ENCODE peak calls at places on chromosomes 1 and 21, in seven cellular contexts. U is stomach, P is IMR-90, H is spleen, L is vagina, I is endothelial cell of umbilical vein, E is uterus. O is an unnamed sample.

GRCh38 chr1:159205225-159205624 is 550 bp downstream of the ACKR1 start:
- DNase-seq in U (no peak), P (no peak), H (no peak), L (no peak), I (no peak), E (no peak), O (no peak)

GRCh38 chr21:44083631-44084291 is 23.4 kb upstream of the PWP2 start:
- DNase-seq in U (peak), P (no peak), H (peak), L (no peak), I (peak), E (no peak), O (no peak)

GRCh38 chr1:96583903-96584302 is 137.7 kb upstream of the PTBP2 start:
- DNase-seq in U (no peak), P (no peak), H (no peak), L (no peak), I (no peak), E (no peak), O (no peak)

GRCh38 chr1:39116868-39117728 is 87.4 kb upstream of the MACF1 start:
- DNase-seq in U (no peak), P (no peak), H (no peak), L (no peak), I (peak), E (no peak), O (no peak)

GRCh38 chr1:219459321-219460105 is 153.4 kb downstream of the ZC3H11B start:
- DNase-seq in U (no peak), P (no peak), H (no peak), L (no peak), I (no peak), E (no peak), O (no peak)

GRCh38 chr1:53084589-53084971 is 22.6 kb downstream of the PODN start:
- DNase-seq in U (no peak), P (no peak), H (no peak), L (no peak), I (no peak), E (no peak), O (no peak)

GRCh38 chr21:14600569-14601308 is 54.6 kb upstream of the SAMSN1 start:
- DNase-seq in U (no peak), P (no peak), H (no peak), L (no peak), I (peak), E (no peak), O (no peak)

GRCh38 chr1:236502972-236503639 is 20.7 kb upstream of the LGALS8 start:
- DNase-seq in U (peak), P (peak), H (peak), L (no peak), I (peak), E (no peak), O (peak)

GRCh38 chr1:4657244-4657789 is 2.9 kb downstream of the AJAP1 start:
- DNase-seq in U (no peak), P (no peak), H (no peak), L (no peak), I (no peak), E (no peak), O (no peak)

GRCh38 chr1:40736085-40736531 is 44.6 kb downstream of the NFYC start:
- DNase-seq in U (no peak), P (peak), H (no peak), L (no peak), I (peak), E (no peak), O (no peak)

GRCh38 chr1:202216691-202217090 is 23.1 kb downstream of the LGR6 start:
- DNase-seq in U (no peak), P (no peak), H (no peak), L (no peak), I (no peak), E (no peak), O (no peak)

GRCh38 chr21:45825209-45825602 is 156.4 kb upstream of the COL6A1 start:
- DNase-seq in U (no peak), P (no peak), H (peak), L (no peak), I (no peak), E (peak), O (no peak)

GRCh38 chr1:87894041-87894440 is 565.4 kb downstream of the LMO4 start:
- DNase-seq in U (no peak), P (no peak), H (no peak), L (no peak), I (no peak), E (no peak), O (no peak)

GRCh38 chr1:27350673-27351540 is 9.1 kb downstream of the SYTL1 start:
- DNase-seq in U (no peak), P (no peak), H (peak), L (no peak), I (no peak), E (no peak), O (no peak)

GRCh38 chr1:228375578-228376261 is 30.9 kb downstream of the TRIM11 start:
- DNase-seq in U (no peak), P (no peak), H (peak), L (no peak), I (no peak), E (no peak), O (no peak)

GRCh38 chr1:55275976-55276375 is 60.8 kb upstream of the USP24 start:
- DNase-seq in U (no peak), P (peak), H (no peak), L (no peak), I (peak), E (no peak), O (no peak)

GRCh38 chr1:185144233-185144632 is 12.5 kb downstream of the TRMT1L start:
- DNase-seq in U (no peak), P (peak), H (no peak), L (no peak), I (peak), E (no peak), O (no peak)

GRCh38 chr1:33468011-33468410 is 4.4 kb upstream of the ZSCAN20 start:
- DNase-seq in U (no peak), P (no peak), H (no peak), L (no peak), I (no peak), E (no peak), O (no peak)

GRCh38 chr21:15444118-15444960 is 285.4 kb upstream of the USP25 start:
- DNase-seq in U (no peak), P (no peak), H (no peak), L (no peak), I (no peak), E (no peak), O (no peak)

GRCh38 chr1:156042828-156043227 is 10.8 kb downstream of the UBQLN4 start:
- DNase-seq in U (no peak), P (no peak), H (no peak), L (no peak), I (no peak), E (no peak), O (no peak)

GRCh38 chr21:31559368-31560119 is 99.9 kb upstream of the SOD1 start:
- DNase-seq in U (peak), P (peak), H (peak), L (no peak), I (peak), E (peak), O (peak)

GRCh38 chr1:178538192-178538916 is 25.4 kb downstream of the TEX35 start:
- DNase-seq in U (no peak), P (peak), H (no peak), L (peak), I (no peak), E (no peak), O (no peak)

GRCh38 chr1:170903961-170904360 is 31.4 kb upstream of the MROH9 start:
- DNase-seq in U (no peak), P (no peak), H (no peak), L (no peak), I (no peak), E (no peak), O (no peak)

GRCh38 chr1:173954179-173954578 is 37.1 kb upstream of the SERPINC1 start:
- DNase-seq in U (no peak), P (peak), H (no peak), L (no peak), I (no peak), E (no peak), O (no peak)

GRCh38 chr21:31514598-31514997 is 144.9 kb upstream of the SOD1 start:
- DNase-seq in U (no peak), P (no peak), H (no peak), L (no peak), I (no peak), E (no peak), O (no peak)

GRCh38 chr1:165444897-165445370 is at the start of gene RXRG:
- DNase-seq in U (peak), P (peak), H (no peak), L (no peak), I (peak), E (no peak), O (peak)

GRCh38 chr1:204283711-204284651 is 70.2 kb upstream of the GOLT1A start:
- DNase-seq in U (peak), P (no peak), H (no peak), L (no peak), I (no peak), E (no peak), O (no peak)

GRCh38 chr1:90557706-90558105 is 159.4 kb downstream of the BARHL2 start:
- DNase-seq in U (no peak), P (no peak), H (no peak), L (no peak), I (no peak), E (no peak), O (no peak)

GRCh38 chr1:237875291-237875690 is 15.4 kb downstream of the ZP4 start:
- DNase-seq in U (no peak), P (peak), H (no peak), L (no peak), I (no peak), E (no peak), O (no peak)

GRCh38 chr1:26005392-26006105 is 7.7 kb upstream of the PAFAH2 start:
- DNase-seq in U (no peak), P (no peak), H (no peak), L (no peak), I (no peak), E (no peak), O (no peak)

GRCh38 chr1:150966011-150966410 is 8.6 kb downstream of the CERS2 start:
- DNase-seq in U (no peak), P (no peak), H (peak), L (no peak), I (no peak), E (no peak), O (no peak)

GRCh38 chr1:19163261-19163660 is 46.8 kb downstream of the UBR4 start:
- DNase-seq in U (no peak), P (peak), H (no peak), L (no peak), I (peak), E (no peak), O (no peak)

GRCh38 chr1:27940297-27940696 is 5.5 kb downstream of the SMPDL3B start:
- DNase-seq in U (peak), P (no peak), H (peak), L (no peak), I (peak), E (no peak), O (peak)

GRCh38 chr1:118158918-118159317 is 26.1 kb downstream of the SPAG17 start:
- DNase-seq in U (no peak), P (peak), H (no peak), L (no peak), I (no peak), E (no peak), O (no peak)

GRCh38 chr21:15003463-15004135 is 61.2 kb downstream of the NRIP1 start:
- DNase-seq in U (no peak), P (no peak), H (no peak), L (no peak), I (no peak), E (no peak), O (no peak)

GRCh38 chr1:226665505-226666163 is 73.4 kb downstream of the ITPKB start:
- DNase-seq in U (no peak), P (no peak), H (peak), L (no peak), I (no peak), E (peak), O (peak)
- H3K27ac ChIP-seq in U (no peak), P (no peak), H (peak), L (peak), I (peak), E (no peak), O (peak)

GRCh38 chr1:239388578-239388977 is 2.2 kb downstream of the CHRM3 start:
- DNase-seq in U (no peak), P (no peak), H (no peak), L (no peak), I (no peak), E (no peak), O (no peak)

GRCh38 chr1:239387304-239388231 is 1.2 kb downstream of the CHRM3 start:
- DNase-seq in U (peak), P (no peak), H (no peak), L (no peak), I (no peak), E (no peak), O (no peak)

GRCh38 chr1:239386453-239387303 is at the start of gene CHRM3:
- DNase-seq in U (peak), P (no peak), H (no peak), L (no peak), I (no peak), E (peak), O (peak)

GRCh38 chr1:239394107-239394506 is 7.7 kb downstream of the CHRM3 start:
- DNase-seq in U (no peak), P (no peak), H (no peak), L (no peak), I (no peak), E (no peak), O (no peak)

DNA sequence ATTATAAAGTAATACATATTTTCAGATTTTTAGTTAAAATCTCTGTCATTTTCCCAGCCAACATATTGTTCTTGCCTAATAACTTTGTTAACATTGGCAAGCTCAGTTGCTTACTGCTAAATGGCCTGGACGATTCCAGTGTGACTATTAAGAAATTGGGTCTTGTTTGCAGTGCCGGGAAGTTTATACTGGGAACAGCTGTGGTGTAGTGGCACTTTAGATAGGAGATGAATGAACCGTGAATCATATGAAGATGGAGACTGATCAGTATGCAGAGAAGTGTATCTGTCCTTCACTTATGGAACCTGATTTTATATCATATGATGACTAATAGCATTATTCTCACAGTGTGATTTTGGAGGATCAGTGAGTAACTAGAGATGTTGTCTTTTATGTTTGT is 3.3 kb downstream of the CHRM3 start:
- DNase-seq in U (no peak), P (no peak), H (no peak), L (no peak), I (no peak), E (no peak), O (no peak)
- TF ChIP-seq POLR2A in U (no peak), P (no peak), H (no peak), L (no peak), I (no peak), E (no peak), O (no peak)

DNA sequence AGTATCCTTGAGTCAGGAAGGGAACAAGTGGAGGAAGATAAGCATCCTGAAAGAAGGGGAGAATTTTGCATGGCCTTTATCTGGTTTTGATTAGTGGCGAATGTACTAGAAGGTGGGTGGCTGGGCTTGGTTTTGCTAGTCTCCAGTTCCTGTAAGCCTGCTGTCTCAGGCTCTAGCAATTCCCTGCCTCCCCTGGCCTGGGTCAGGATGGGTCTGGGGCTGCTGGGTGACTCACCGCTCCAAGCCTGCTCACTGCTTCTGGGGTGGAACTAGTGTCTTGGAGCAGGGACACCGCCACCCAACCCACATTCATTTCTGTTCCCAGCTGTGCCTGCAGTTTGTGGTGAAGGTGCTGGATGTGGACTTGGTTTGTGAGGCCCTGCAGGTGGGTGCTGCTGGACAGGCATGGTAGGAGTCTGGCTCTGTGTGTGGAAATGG is 3.4 kb downstream of the BTBD19 start:
- DNase-seq in U (no peak), P (peak), H (peak), L (no peak), I (peak), E (no peak), O (peak)
- H3K27ac ChIP-seq in U (peak), P (peak), H (no peak), L (peak), I (peak), E (peak), O (peak)

GRCh38 chr21:37521658-37522057 is 155.1 kb downstream of the DYRK1A start:
- DNase-seq in U (no peak), P (no peak), H (no peak), L (no peak), I (no peak), E (no peak), O (no peak)
- TF ChIP-seq POLR2A in U (no peak), P (no peak), H (no peak), L (no peak), I (no peak), E (no peak), O (no peak)

DNA sequence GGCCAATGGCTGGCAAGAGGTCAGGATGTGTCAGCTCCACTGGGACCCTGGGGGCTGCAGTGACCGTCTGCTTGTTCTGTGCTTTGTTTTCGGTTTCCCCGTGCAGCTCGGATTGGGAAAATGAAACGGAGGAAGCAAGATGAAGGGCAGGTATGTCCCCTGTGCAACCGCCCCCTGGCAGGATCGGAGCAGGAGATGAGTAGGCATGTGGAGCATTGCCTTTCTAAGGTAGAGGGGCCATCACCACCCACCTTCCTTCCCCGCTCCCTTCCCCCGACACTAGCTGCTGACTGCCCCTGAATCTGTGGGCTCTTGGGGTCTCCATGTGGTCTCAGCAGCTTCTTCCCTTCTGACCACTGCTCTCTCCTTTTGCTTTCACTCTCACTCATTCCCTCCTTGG is 38.8 kb downstream of the TMEM53 start:
- DNase-seq in U (no peak), P (no peak), H (no peak), L (no peak), I (no peak), E (no peak), O (no peak)
- H3K27ac ChIP-seq in U (no peak), P (no peak), H (no peak), L (no peak), I (no peak), E (no peak), O (no peak)

GRCh38 chr21:41507521-41508414 is at the start of gene TMPRSS2:
- DNase-seq in U (peak), P (no peak), H (no peak), L (no peak), I (no peak), E (no peak), O (no peak)
- TF ChIP-seq POLR2A in U (peak), P (no peak), H (no peak), L (no peak), I (no peak), E (no peak), O (no peak)

GRCh38 chr1:153805042-153805745 is 30.0 kb downstream of the SLC27A3 start:
- DNase-seq in U (peak), P (peak), H (peak), L (no peak), I (peak), E (no peak), O (no peak)
- H3K27ac ChIP-seq in U (peak), P (no peak), H (peak), L (peak), I (no peak), E (no peak), O (peak)

DNA sequence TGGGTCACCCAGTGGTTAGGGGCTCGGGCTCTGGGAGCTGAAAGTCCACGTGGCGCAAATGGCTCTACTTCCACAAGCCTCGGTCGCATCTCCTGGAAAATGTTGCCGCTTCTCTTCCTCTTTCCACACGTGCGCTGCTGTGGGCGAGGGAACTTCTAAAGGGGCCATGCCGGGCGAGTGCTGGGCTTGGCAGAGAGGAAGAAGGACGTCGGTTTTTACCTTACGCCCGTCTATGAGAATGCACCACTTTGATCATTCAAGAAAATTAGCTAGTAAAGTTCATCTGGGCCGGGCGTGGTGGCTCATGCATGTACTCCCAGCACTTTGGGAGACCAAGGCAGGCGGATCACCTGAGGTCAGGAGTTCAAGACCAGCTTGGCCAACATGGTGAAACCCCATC is 10.4 kb downstream of the SLC45A1 start:
- DNase-seq in U (no peak), P (no peak), H (no peak), L (no peak), I (no peak), E (no peak), O (no peak)
- TF ChIP-seq POLR2A in U (no peak), P (no peak), H (no peak), L (no peak), I (no peak), E (no peak), O (no peak)

GRCh38 chr1:2212167-2212541 is 16.0 kb upstream of the SKI start:
- DNase-seq in U (no peak), P (peak), H (no peak), L (no peak), I (no peak), E (no peak), O (no peak)
- H3K27ac ChIP-seq in U (peak), P (peak), H (peak), L (peak), I (peak), E (peak), O (peak)

O was measured in heart left ventricle.